ENCODE peak calls at places on chromosomes 5 and 9, in four cellular contexts. Y is endothelial cell; X is GM12892; J is effector CD4-positive, alpha-beta T cell. G is an unnamed sample.

GRCh38 chr9:38380230-38380871 is 12.2 kb upstream of the ALDH1B1 start:
- DNase-seq in J (no peak), Y (no peak), X (no peak), G (no peak)

GRCh38 chr5:1930501-1930879 is 47.8 kb upstream of the IRX4 start:
- DNase-seq in Y (peak; percentile 23), J (no peak), X (no peak), G (no peak)

GRCh38 chr5:93415819-93416218 is 165.2 kb downstream of the NR2F1-AS1 start:
- DNase-seq in Y (no peak), J (no peak), X (no peak), G (no peak)

GRCh38 chr9:126116351-126117157 is 210.1 kb upstream of the MVB12B start:
- DNase-seq in Y (no peak), J (no peak), X (no peak), G (no peak)

GRCh38 chr9:14106699-14107098 is 207.2 kb downstream of the NFIB start:
- DNase-seq in X (no peak), J (no peak), Y (no peak), G (no peak)

GRCh38 chr9:23686257-23686656 is 139.8 kb downstream of the ELAVL2 start:
- DNase-seq in X (no peak), J (no peak), Y (no peak), G (no peak)

GRCh38 chr5:167871091-167871490 is 420.4 kb upstream of the WWC1 start:
- DNase-seq in X (no peak), Y (no peak), J (no peak), G (no peak)

GRCh38 chr9:128689820-128690683 is 1.0 kb downstream of the SET start:
- DNase-seq in J (peak; percentile 47), Y (peak; percentile 41), X (no peak), G (peak; percentile 76)

GRCh38 chr9:28810375-28811075 is 1237.2 kb upstream of the C9orf72 start:
- DNase-seq in Y (no peak), X (no peak), J (no peak), G (no peak)

GRCh38 chr5:41921874-41922273 is 3.2 kb upstream of the FBXO4 start:
- DNase-seq in Y (no peak), J (no peak), X (no peak), G (no peak)

GRCh38 chr5:132901036-132901435 is 27.6 kb downstream of the LEAP2 start:
- DNase-seq in X (no peak), J (no peak), Y (no peak), G (no peak)

GRCh38 chr5:173688708-173689107 is 72.3 kb upstream of the BOD1 start:
- DNase-seq in X (no peak), J (no peak), Y (no peak), G (no peak)

GRCh38 chr5:175805256-175806011 is 65.9 kb upstream of the CPLX2 start:
- DNase-seq in Y (no peak), J (no peak), X (no peak), G (no peak)

GRCh38 chr9:5492965-5493364 is 17.4 kb upstream of the PDCD1LG2 start:
- DNase-seq in J (no peak), X (no peak), Y (no peak), G (no peak)

GRCh38 chr5:35487255-35488035 is 130.2 kb upstream of the SPEF2 start:
- DNase-seq in Y (no peak), J (no peak), X (no peak), G (no peak)

GRCh38 chr5:29218138-29218537 is 1975.3 kb upstream of the CDH6 start:
- DNase-seq in Y (no peak), X (no peak), J (no peak), G (no peak)

GRCh38 chr5:140372971-140373487 is 13.0 kb downstream of the SLC4A9 start:
- DNase-seq in Y (peak; percentile 70), X (no peak), J (peak; percentile 16), G (peak; percentile 77)

GRCh38 chr5:40995816-40996586 is 75.1 kb downstream of the MROH2B start:
- DNase-seq in X (no peak), Y (no peak), J (no peak), G (no peak)

GRCh38 chr9:114280636-114281315 is 42.1 kb upstream of the ORM1 start:
- DNase-seq in Y (no peak), X (no peak), J (no peak), G (no peak)

GRCh38 chr9:115671911-115672310 is 481.7 kb upstream of the PAPPA start:
- DNase-seq in J (no peak), Y (no peak), X (no peak), G (no peak)

GRCh38 chr5:172868436-172868923 is 34.4 kb downstream of the ERGIC1 start:
- DNase-seq in J (no peak), Y (no peak), X (no peak), G (no peak)

GRCh38 chr5:42718591-42718990 is 38.0 kb upstream of the CCDC152 start:
- DNase-seq in Y (no peak), X (no peak), J (no peak), G (no peak)

GRCh38 chr9:135702002-135702721 is at the start of gene KCNT1:
- DNase-seq in X (peak; percentile 92), Y (peak; percentile 92), J (peak; percentile 23), G (peak; percentile 93)

GRCh38 chr5:58437661-58438060 is 22.2 kb downstream of the PLK2 start:
- DNase-seq in X (no peak), J (no peak), Y (no peak), G (no peak)

GRCh38 chr5:91277093-91277626 is 106.0 kb downstream of the ARRDC3 start:
- DNase-seq in X (no peak), J (no peak), Y (no peak), G (no peak)

GRCh38 chr5:43694027-43694426 is 91.0 kb downstream of the NNT start:
- DNase-seq in J (no peak), Y (no peak), X (no peak), G (no peak)

GRCh38 chr5:54362992-54363630 is 52.7 kb upstream of the ARL15 start:
- DNase-seq in J (no peak), X (no peak), Y (no peak), G (no peak)

GRCh38 chr5:80961376-80962281 is 1.5 kb downstream of the RASGRF2 start:
- DNase-seq in Y (peak; percentile 18), J (peak; percentile 28), X (no peak), G (peak; percentile 19)

GRCh38 chr9:78118742-78119473 is 87.3 kb upstream of the GNAQ start:
- DNase-seq in X (no peak), J (no peak), Y (no peak), G (no peak)

GRCh38 chr9:111610851-111611250 is 11.4 kb upstream of the PTGR1 start:
- DNase-seq in X (no peak), Y (no peak), J (no peak), G (no peak)

GRCh38 chr5:54440456-54440893 is 15.0 kb upstream of the HSPB3 start:
- DNase-seq in Y (no peak), X (no peak), J (no peak), G (no peak)

GRCh38 chr5:90548069-90548593 is 10.5 kb upstream of the ADGRV1 start:
- DNase-seq in X (no peak), J (no peak), Y (no peak), G (peak; percentile 55)

GRCh38 chr5:133259199-133259997 is 207.6 kb downstream of the HSPA4 start:
- DNase-seq in Y (no peak), X (no peak), J (no peak), G (no peak)

GRCh38 chr9:133009906-133010582 is 20.8 kb upstream of the GTF3C5 start:
- DNase-seq in X (no peak), Y (no peak), J (no peak), G (no peak)

GRCh38 chr9:71483457-71483856 is 284.9 kb downstream of the CEMIP2 start:
- DNase-seq in J (no peak), Y (no peak), X (no peak), G (no peak)

GRCh38 chr9:34203275-34204010 is 24.6 kb downstream of the UBAP1 start:
- DNase-seq in X (no peak), J (no peak), Y (no peak), G (no peak)

GRCh38 chr5:78295035-78295961 is 800 bp upstream of the AP3B1 start:
- DNase-seq in Y (peak; percentile 24), J (peak; percentile 47), X (peak; percentile 6), G (peak; percentile 36)

GRCh38 chr9:121474225-121474947 is 25.3 kb downstream of the GGTA1 start:
- DNase-seq in Y (no peak), J (no peak), X (no peak), G (no peak)

GRCh38 chr9:76717611-76718010 is 46.6 kb upstream of the PCA3 start:
- DNase-seq in J (no peak), X (no peak), Y (no peak), G (no peak)